ENCODE peak calls at places on chromosomes 6 and 20, in eight cellular contexts. H is Kasumi-1; B is brain microvascular endothelial cell; R is stimulated activated naive CD4-positive, alpha-beta T cell; P is NCI-H774; K is HT1080; X is cardiac fibroblast; U is GM12865. L is an unnamed sample.

GRCh38 chr20:46967647-46968046 is 73.0 kb downstream of the EYA2 start:
- DNase-seq in H (no peak), B (no peak), R (no peak), P (no peak), K (no peak), X (no peak), U (no peak), L (no peak)

GRCh38 chr20:61424011-61424627 is 172.1 kb downstream of the CDH4 start:
- DNase-seq in H (no peak), B (no peak), R (no peak), P (no peak), K (no peak), X (no peak), U (no peak), L (no peak)

GRCh38 chr6:41505084-41506049 is 40.8 kb upstream of the FOXP4 start:
- DNase-seq in H (peak), B (peak), R (no peak), P (peak), K (no peak), X (peak), U (peak), L (peak)

GRCh38 chr6:144062757-144063156 is 32.6 kb downstream of the SF3B5 start:
- DNase-seq in H (no peak), B (no peak), R (peak), P (no peak), K (no peak), X (no peak), U (no peak), L (no peak)

GRCh38 chr6:121748850-121749249 is 313.4 kb downstream of the GJA1 start:
- DNase-seq in H (no peak), B (no peak), R (no peak), P (no peak), K (no peak), X (no peak), U (no peak), L (no peak)

GRCh38 chr20:20210327-20210726 is 157.6 kb upstream of the INSM1 start:
- DNase-seq in H (no peak), B (no peak), R (no peak), P (no peak), K (no peak), X (no peak), U (no peak), L (no peak)

GRCh38 chr6:2229742-2230141 is 15.7 kb downstream of the GMDS start:
- DNase-seq in H (no peak), B (no peak), R (no peak), P (no peak), K (no peak), X (no peak), U (no peak), L (no peak)

GRCh38 chr6:113645576-113645970 is 211.6 kb upstream of the MARCKS start:
- DNase-seq in H (no peak), B (peak), R (no peak), P (no peak), K (peak), X (peak), U (peak), L (peak)

GRCh38 chr20:46299078-46299477 is 9.2 kb downstream of the CDH22 start:
- DNase-seq in H (no peak), B (no peak), R (no peak), P (peak), K (no peak), X (no peak), U (no peak), L (no peak)

GRCh38 chr20:59481082-59482018 is 123.0 kb upstream of the PHACTR3 start:
- DNase-seq in H (no peak), B (no peak), R (no peak), P (no peak), K (no peak), X (no peak), U (no peak), L (no peak)

GRCh38 chr6:156868385-156868784 is 91.2 kb downstream of the ARID1B start:
- DNase-seq in H (no peak), B (no peak), R (no peak), P (no peak), K (no peak), X (no peak), U (no peak), L (no peak)

GRCh38 chr20:47606414-47607207 is 104.9 kb downstream of the NCOA3 start:
- DNase-seq in H (no peak), B (no peak), R (no peak), P (peak), K (no peak), X (no peak), U (no peak), L (no peak)

GRCh38 chr6:168138436-168138835 is 59.4 kb upstream of the FRMD1 start:
- DNase-seq in H (no peak), B (no peak), R (no peak), P (no peak), K (no peak), X (no peak), U (no peak), L (no peak)

GRCh38 chr6:72554761-72555221 is 67.1 kb upstream of the KCNQ5 start:
- DNase-seq in H (no peak), B (peak), R (no peak), P (no peak), K (peak), X (peak), U (no peak), L (no peak)

GRCh38 chr6:8983202-8983688 is 547.9 kb upstream of the SLC35B3 start:
- DNase-seq in H (peak), B (peak), R (no peak), P (peak), K (peak), X (peak), U (peak), L (peak)

GRCh38 chr6:13373488-13373886 is 45.1 kb upstream of the TBC1D7 start:
- DNase-seq in H (no peak), B (no peak), R (no peak), P (no peak), K (no peak), X (peak), U (no peak), L (no peak)

GRCh38 chr20:58112017-58112781 is 116.3 kb downstream of the ANKRD60 start:
- DNase-seq in H (no peak), B (peak), R (no peak), P (no peak), K (peak), X (peak), U (peak), L (no peak)

L was measured in kidney glomerular epithelial cell.